ENCODE peak calls at places on chromosomes 2 and 18, in nine cellular contexts. Y is NCI-H2029; D is GM10248; M is activated gamma-delta T cell treated with Interleukin-2 at 50 U/mL for 16 hours; A is skeletal muscle cell; G is LoVo; J is H9; P is stimulated activated CD4-positive, alpha-beta T cell treated with anti-CD3 and anti-CD28 coated beads, TNF-alpha, amount 100 ng/mL, for 1 hour; E is PC-9. V is an unnamed sample.

GRCh38 chr2:162123806-162124758 is 28.0 kb downstream of the GCG start:
- DNase-seq in Y (peak), D (peak), M (no peak), A (no peak), G (peak), J (no peak), P (no peak), E (no peak), V (peak)

GRCh38 chr2:79670198-79670597 is 157.3 kb downstream of the CTNNA2 start:
- DNase-seq in Y (no peak), D (no peak), M (no peak), A (no peak), G (no peak), J (peak), P (no peak), E (no peak), V (no peak)

GRCh38 chr18:3008546-3008945 is 4.4 kb downstream of the LPIN2 start:
- DNase-seq in Y (no peak), D (no peak), M (no peak), A (no peak), G (no peak), J (no peak), P (no peak), E (no peak), V (no peak)

GRCh38 chr2:170310876-170311502 is 133.0 kb downstream of the MYO3B start:
- DNase-seq in Y (no peak), D (no peak), M (no peak), A (no peak), G (no peak), J (no peak), P (no peak), E (no peak), V (no peak)

GRCh38 chr2:181459646-181460045 is 2.5 kb downstream of the ITGA4 start:
- DNase-seq in Y (no peak), D (no peak), M (no peak), A (no peak), G (no peak), J (no peak), P (no peak), E (no peak), V (no peak)

GRCh38 chr2:71923143-71923525 is 224.5 kb downstream of the CYP26B1 start:
- DNase-seq in Y (no peak), D (no peak), M (no peak), A (no peak), G (no peak), J (no peak), P (no peak), E (no peak), V (no peak)

GRCh38 chr2:159138642-159139182 is 147.8 kb downstream of the WDSUB1 start:
- DNase-seq in Y (no peak), D (no peak), M (no peak), A (no peak), G (no peak), J (no peak), P (no peak), E (no peak), V (no peak)

GRCh38 chr18:43692291-43692690 is 415.0 kb upstream of the SYT4 start:
- DNase-seq in Y (no peak), D (no peak), M (no peak), A (peak), G (no peak), J (no peak), P (no peak), E (no peak), V (no peak)

GRCh38 chr2:229666811-229667210 is 47.5 kb downstream of the DNER start:
- DNase-seq in Y (no peak), D (no peak), M (no peak), A (no peak), G (no peak), J (no peak), P (no peak), E (no peak), V (no peak)

GRCh38 chr2:2021995-2022394 is 277.7 kb upstream of the PXDN start:
- DNase-seq in Y (no peak), D (no peak), M (no peak), A (no peak), G (no peak), J (no peak), P (no peak), E (no peak), V (no peak)

GRCh38 chr18:48629730-48630324 is 91.0 kb downstream of the CTIF start:
- DNase-seq in Y (no peak), D (no peak), M (no peak), A (peak), G (no peak), J (no peak), P (no peak), E (peak), V (no peak)

GRCh38 chr2:212902421-212902820 is 249.0 kb downstream of the IKZF2 start:
- DNase-seq in Y (no peak), D (no peak), M (no peak), A (no peak), G (no peak), J (no peak), P (no peak), E (no peak), V (no peak)

GRCh38 chr18:58970943-58971799 is 106.5 kb downstream of the ZNF532 start:
- DNase-seq in Y (no peak), D (peak), M (no peak), A (no peak), G (no peak), J (no peak), P (no peak), E (no peak), V (peak)

GRCh38 chr2:145096582-145096981 is 576.7 kb upstream of the ZEB2 start:
- DNase-seq in Y (no peak), D (no peak), M (no peak), A (no peak), G (no peak), J (no peak), P (no peak), E (no peak), V (no peak)

GRCh38 chr18:52286675-52287074 is 53.3 kb upstream of the DCC start:
- DNase-seq in Y (no peak), D (no peak), M (no peak), A (no peak), G (no peak), J (no peak), P (no peak), E (no peak), V (no peak)

GRCh38 chr2:128536925-128537620 is 218.4 kb upstream of the HS6ST1 start:
- DNase-seq in Y (no peak), D (no peak), M (no peak), A (peak), G (no peak), J (peak), P (no peak), E (peak), V (no peak)

GRCh38 chr2:3465844-3466481 is 53.4 kb downstream of the ADI1 start:
- DNase-seq in Y (no peak), D (no peak), M (no peak), A (peak), G (no peak), J (no peak), P (no peak), E (peak), V (no peak)

GRCh38 chr2:88452151-88452851 is at the start of gene FOXI3:
- DNase-seq in Y (no peak), D (no peak), M (no peak), A (no peak), G (no peak), J (peak), P (no peak), E (no peak), V (no peak)

GRCh38 chr2:217790681-217791392 is 212.0 kb downstream of the TNS1 start:
- DNase-seq in Y (no peak), D (peak), M (no peak), A (peak), G (no peak), J (no peak), P (no peak), E (no peak), V (no peak)

GRCh38 chr2:239383036-239383795 is 17.6 kb downstream of the HDAC4 start:
- DNase-seq in Y (no peak), D (no peak), M (no peak), A (no peak), G (no peak), J (no peak), P (no peak), E (no peak), V (no peak)

GRCh38 chr2:85222792-85223191 is 89.6 kb downstream of the TCF7L1 start:
- DNase-seq in Y (peak), D (no peak), M (no peak), A (no peak), G (no peak), J (no peak), P (no peak), E (no peak), V (no peak)

GRCh38 chr2:159475793-159476192 is 140.6 kb downstream of the BAZ2B start:
- DNase-seq in Y (no peak), D (no peak), M (no peak), A (no peak), G (no peak), J (peak), P (no peak), E (no peak), V (no peak)

GRCh38 chr2:159071190-159071915 is 102.9 kb downstream of the TANC1 start:
- DNase-seq in Y (no peak), D (no peak), M (no peak), A (no peak), G (no peak), J (no peak), P (no peak), E (no peak), V (no peak)

GRCh38 chr2:54952978-54953456 is 97.2 kb downstream of the RTN4 start:
- DNase-seq in Y (no peak), D (no peak), M (no peak), A (no peak), G (peak), J (no peak), P (no peak), E (no peak), V (no peak)

GRCh38 chr2:173414823-173415322 is 60.2 kb downstream of the CDCA7 start:
- DNase-seq in Y (no peak), D (no peak), M (no peak), A (peak), G (peak), J (no peak), P (no peak), E (peak), V (no peak)

GRCh38 chr2:65722028-65722427 is 289.6 kb upstream of the SPRED2 start:
- DNase-seq in Y (no peak), D (no peak), M (no peak), A (no peak), G (no peak), J (peak), P (no peak), E (no peak), V (no peak)

GRCh38 chr2:158671381-158672245 is 123.5 kb upstream of the DAPL1 start:
- DNase-seq in Y (no peak), D (no peak), M (no peak), A (no peak), G (no peak), J (no peak), P (no peak), E (no peak), V (no peak)

V was measured in GM12864.